ENCODE peak calls at places on chromosomes 1 and 21, in four cellular contexts. P is HL-60; V is stimulated activated CD8-positive, alpha-beta memory T cell treated with anti-CD3 and anti-CD28 coated beads, Interleukin-15, amount 100 ng/mL, for 4 hours; D is CD8-positive, alpha-beta memory T cell. C is an unnamed sample.

GRCh38 chr1:4946343-4946742 is 291.9 kb downstream of the AJAP1 start:
- DNase-seq in P (no peak), V (no peak), D (no peak), C (no peak)

GRCh38 chr1:16145988-16146887 is 9.6 kb downstream of the EPHA2 start:
- DNase-seq in P (no peak), V (no peak), D (no peak), C (peak; percentile 6)

GRCh38 chr21:39099859-39100258 is 83.4 kb downstream of the PSMG1 start:
- DNase-seq in P (no peak), V (no peak), D (no peak), C (no peak)

GRCh38 chr1:75522389-75522788 is 88.5 kb downstream of the SLC44A5 start:
- DNase-seq in P (no peak), V (no peak), D (no peak), C (no peak)

GRCh38 chr1:27980216-27980820 is 20.5 kb downstream of the XKR8 start:
- DNase-seq in P (no peak), V (no peak), D (no peak), C (no peak)

GRCh38 chr1:4690951-4691675 is 36.7 kb downstream of the AJAP1 start:
- DNase-seq in P (no peak), V (no peak), D (no peak), C (no peak)

GRCh38 chr1:119743776-119744597 is 24.7 kb downstream of the HMGCS2 start:
- DNase-seq in P (peak; percentile 47), V (peak; percentile 21), D (no peak), C (peak; percentile 13)

GRCh38 chr1:85465791-85466134 is 804 bp upstream of the DDAH1 start:
- DNase-seq in P (no peak), V (no peak), D (no peak), C (no peak)

GRCh38 chr1:20164694-20165202 is 21.1 kb upstream of the UBXN10 start:
- DNase-seq in P (no peak), V (no peak), D (no peak), C (no peak)

GRCh38 chr1:179775009-179775408 is 31.9 kb downstream of the FAM163A start:
- DNase-seq in P (no peak), V (no peak), D (no peak), C (no peak)

GRCh38 chr1:229109320-229109761 is 161.6 kb upstream of the RAB4A start:
- DNase-seq in P (no peak), V (no peak), D (no peak), C (no peak)

GRCh38 chr21:18354947-18355346 is 48.6 kb downstream of the TMPRSS15 start:
- DNase-seq in P (no peak), V (no peak), D (no peak), C (no peak)

GRCh38 chr1:208162903-208163302 is 81.3 kb downstream of the PLXNA2 start:
- DNase-seq in P (no peak), V (no peak), D (no peak), C (no peak)